ENCODE peak calls at places on chromosomes 1 and 21, in five cellular contexts. Z is NCI-H1694 treated with DMSO at 0.1 percent for 48 hours, P is smooth muscle cell of the brain vasculature, B is lower lobe of right lung, Y is endodermal cell. N is an unnamed sample.

GRCh38 chr1:91161749-91162148 is 139.9 kb upstream of the ZNF644 start:
- DNase-seq in Z (no peak), P (no peak), B (no peak), Y (no peak), N (no peak)

GRCh38 chr1:226903819-226904710 is 33.6 kb downstream of the PSEN2 start:
- DNase-seq in Z (no peak), P (peak; percentile 81), B (no peak), Y (no peak), N (no peak)

GRCh38 chr1:230210326-230210978 is 143.4 kb downstream of the GALNT2 start:
- DNase-seq in Z (no peak), P (no peak), B (no peak), Y (no peak), N (no peak)

GRCh38 chr1:230425252-230426061 is 675 bp downstream of the PGBD5 start:
- DNase-seq in Z (no peak), P (no peak), B (peak; percentile 51), Y (peak; percentile 66), N (no peak)

GRCh38 chr21:20353351-20353750 is 644.9 kb upstream of the NCAM2 start:
- DNase-seq in Z (no peak), P (no peak), B (no peak), Y (no peak), N (no peak)

GRCh38 chr1:29650041-29650400 is 413.7 kb downstream of the PTPRU start:
- DNase-seq in Z (no peak), P (no peak), B (no peak), Y (no peak), N (no peak)

GRCh38 chr1:67052741-67053534 is 1.0 kb downstream of the SLC35D1 start:
- DNase-seq in Z (no peak), P (no peak), B (peak; percentile 55), Y (peak; percentile 71), N (no peak)

GRCh38 chr1:14880456-14881316 is 272.9 kb upstream of the TMEM51 start:
- DNase-seq in Z (no peak), P (peak; percentile 20), B (no peak), Y (no peak), N (no peak)

GRCh38 chr1:194975913-194976312 is 1632.3 kb downstream of the KCNT2 start:
- DNase-seq in Z (no peak), P (no peak), B (no peak), Y (no peak), N (no peak)

GRCh38 chr1:110783292-110783918 is 89.5 kb upstream of the CD53 start:
- DNase-seq in Z (peak; percentile 73), P (peak; percentile 10), B (peak; percentile 46), Y (peak; percentile 69), N (peak; percentile 34)

GRCh38 chr1:36953061-36953460 is 81.3 kb downstream of the GRIK3 start:
- DNase-seq in Z (no peak), P (no peak), B (no peak), Y (no peak), N (no peak)

GRCh38 chr1:212098340-212098739 is 62.8 kb downstream of the DTL start:
- DNase-seq in Z (no peak), P (no peak), B (no peak), Y (no peak), N (no peak)

GRCh38 chr21:39676054-39676771 is 63.5 kb downstream of the B3GALT5 start:
- DNase-seq in Z (peak; percentile 98), P (no peak), B (no peak), Y (no peak), N (peak; percentile 20)

GRCh38 chr1:217674330-217674729 is 43.2 kb downstream of the SPATA17 start:
- DNase-seq in Z (no peak), P (no peak), B (no peak), Y (peak; percentile 57), N (no peak)

GRCh38 chr1:21149430-21149861 is 27.3 kb downstream of the EIF4G3 start:
- DNase-seq in Z (no peak), P (no peak), B (no peak), Y (no peak), N (no peak)

GRCh38 chr1:65958561-65959350 is 166.1 kb downstream of the PDE4B start:
- DNase-seq in Z (peak; percentile 71), P (peak; percentile 39), B (peak; percentile 50), Y (no peak), N (no peak)

GRCh38 chr1:29122987-29123870 is 474 bp downstream of the TMEM200B start:
- DNase-seq in Z (no peak), P (no peak), B (no peak), Y (peak; percentile 82), N (no peak)

GRCh38 chr1:107048255-107048654 is 8.2 kb upstream of the PRMT6 start:
- DNase-seq in Z (no peak), P (no peak), B (no peak), Y (no peak), N (no peak)

GRCh38 chr1:34985063-34985770 is at the start of gene TMEM35B:
- DNase-seq in Z (peak; percentile 30), P (peak; percentile 3), B (peak; percentile 82), Y (peak; percentile 87), N (no peak)

GRCh38 chr1:173122958-173123852 is 72.5 kb upstream of the TNFSF18 start:
- DNase-seq in Z (no peak), P (peak; percentile 31), B (peak; percentile 80), Y (peak; percentile 59), N (no peak)

GRCh38 chr1:18643154-18644012 is 12.7 kb downstream of the PAX7 start:
- DNase-seq in Z (no peak), P (no peak), B (no peak), Y (peak; percentile 90), N (no peak)

GRCh38 chr21:41894511-41894910 is 15.4 kb upstream of the PRDM15 start:
- DNase-seq in Z (no peak), P (no peak), B (no peak), Y (no peak), N (no peak)

GRCh38 chr1:108000620-108001105 is 35.7 kb upstream of the VAV3 start:
- DNase-seq in Z (peak; percentile 97), P (peak; percentile 90), B (no peak), Y (no peak), N (peak; percentile 87)

GRCh38 chr1:45499415-45499769 is 481 bp downstream of the CCDC163 start:
- DNase-seq in Z (no peak), P (no peak), B (no peak), Y (no peak), N (no peak)

GRCh38 chr1:161486806-161487482 is 18.3 kb upstream of the FCGR2A start:
- DNase-seq in Z (peak; percentile 30), P (peak; percentile 9), B (no peak), Y (peak; percentile 68), N (peak; percentile 29)

GRCh38 chr1:169466259-169467230 is 19.2 kb downstream of the SLC19A2 start:
- DNase-seq in Z (peak; percentile 4), P (no peak), B (no peak), Y (peak; percentile 63), N (no peak)

GRCh38 chr1:235888119-235888643 is 21.5 kb upstream of the LYST start:
- DNase-seq in Z (no peak), P (no peak), B (no peak), Y (no peak), N (no peak)

GRCh38 chr1:2300851-2301606 is 72.9 kb downstream of the SKI start:
- DNase-seq in Z (no peak), P (no peak), B (peak; percentile 92), Y (no peak), N (no peak)

GRCh38 chr1:10693497-10694273 is 102.8 kb downstream of the CASZ1 start:
- DNase-seq in Z (no peak), P (no peak), B (peak; percentile 68), Y (no peak), N (no peak)

GRCh38 chr1:165306543-165307434 is 49.7 kb downstream of the LMX1A start:
- DNase-seq in Z (no peak), P (no peak), B (no peak), Y (no peak), N (no peak)

GRCh38 chr21:31892686-31893085 is 19.9 kb downstream of the HUNK start:
- DNase-seq in Z (no peak), P (no peak), B (no peak), Y (peak; percentile 72), N (no peak)

GRCh38 chr1:167617100-167617949 is 12.7 kb upstream of the RCSD1 start:
- DNase-seq in Z (no peak), P (peak; percentile 15), B (peak; percentile 60), Y (peak; percentile 79), N (no peak)

GRCh38 chr1:150567717-150568561 is 11.5 kb downstream of the MCL1 start:
- DNase-seq in Z (peak; percentile 90), P (peak; percentile 96), B (peak; percentile 91), Y (peak; percentile 96), N (peak; percentile 100)

GRCh38 chr21:44713130-44713529 is 1.8 kb upstream of the TSPEAR start:
- DNase-seq in Z (no peak), P (no peak), B (no peak), Y (peak; percentile 15), N (no peak)

GRCh38 chr1:184189361-184189760 is 137.8 kb downstream of the TSEN15 start:
- DNase-seq in Z (peak; percentile 76), P (no peak), B (no peak), Y (no peak), N (peak; percentile 40)

GRCh38 chr1:108592030-108592759 is 32.3 kb downstream of the EEIG2 start:
- DNase-seq in Z (no peak), P (no peak), B (no peak), Y (no peak), N (no peak)

GRCh38 chr1:151134991-151135390 is 11.4 kb downstream of the SEMA6C start:
- DNase-seq in Z (no peak), P (no peak), B (no peak), Y (no peak), N (no peak)